ENCODE peak calls at places on chromosomes 5 and 9, in four cellular contexts. One of them, this sample, is unnamed.

GRCh38 chr5:159786901-159787691 is 129.2 kb upstream of the ADRA1B start:
- DNase-seq in heart left ventricle: no peak
- DNase-seq in neuronal stem cell: no peak
- DNase-seq in CD8-positive, alpha-beta T cell: no peak
- DNase-seq in this sample: no peak

GRCh38 chr9:126516936-126517750 is 96.6 kb upstream of the LMX1B start:
- DNase-seq in heart left ventricle: peak; percentile 41
- DNase-seq in neuronal stem cell: no peak
- DNase-seq in CD8-positive, alpha-beta T cell: peak; percentile 11
- DNase-seq in this sample: no peak

GRCh38 chr9:79164396-79164795 is 407.4 kb upstream of the TLE4 start:
- DNase-seq in heart left ventricle: no peak
- DNase-seq in neuronal stem cell: no peak
- DNase-seq in CD8-positive, alpha-beta T cell: no peak
- DNase-seq in this sample: no peak

GRCh38 chr5:96942911-96943310 is 7.0 kb downstream of the LNPEP start:
- DNase-seq in heart left ventricle: no peak
- DNase-seq in neuronal stem cell: no peak
- DNase-seq in CD8-positive, alpha-beta T cell: no peak
- DNase-seq in this sample: no peak

GRCh38 chr9:114851301-114851700 is 45.5 kb upstream of the TNFSF15 start:
- DNase-seq in heart left ventricle: no peak
- DNase-seq in neuronal stem cell: no peak
- DNase-seq in CD8-positive, alpha-beta T cell: no peak
- DNase-seq in this sample: no peak

GRCh38 chr9:76707510-76707909 is 56.7 kb upstream of the PCA3 start:
- DNase-seq in heart left ventricle: no peak
- DNase-seq in neuronal stem cell: no peak
- DNase-seq in CD8-positive, alpha-beta T cell: no peak
- DNase-seq in this sample: no peak

GRCh38 chr9:17531642-17532254 is 47.1 kb upstream of the SH3GL2 start:
- DNase-seq in heart left ventricle: no peak
- DNase-seq in neuronal stem cell: peak; percentile 36
- DNase-seq in CD8-positive, alpha-beta T cell: no peak
- DNase-seq in this sample: peak; percentile 7

GRCh38 chr9:21255538-21256212 is 15.9 kb upstream of the IFNA14 start:
- DNase-seq in heart left ventricle: no peak
- DNase-seq in neuronal stem cell: no peak
- DNase-seq in CD8-positive, alpha-beta T cell: no peak
- DNase-seq in this sample: no peak

GRCh38 chr9:35730486-35730854 is 1.5 kb downstream of the TLN1 start:
- DNase-seq in heart left ventricle: no peak
- DNase-seq in neuronal stem cell: no peak
- DNase-seq in CD8-positive, alpha-beta T cell: no peak
- DNase-seq in this sample: no peak

GRCh38 chr5:132825165-132825823 is 5.2 kb downstream of the SHROOM1 start:
- DNase-seq in heart left ventricle: no peak
- DNase-seq in neuronal stem cell: no peak
- DNase-seq in CD8-positive, alpha-beta T cell: no peak
- DNase-seq in this sample: no peak

GRCh38 chr9:76474419-76474818 is 15.4 kb downstream of the GCNT1 start:
- DNase-seq in heart left ventricle: no peak
- DNase-seq in neuronal stem cell: no peak
- DNase-seq in CD8-positive, alpha-beta T cell: no peak
- DNase-seq in this sample: no peak

GRCh38 chr9:27528886-27529315 is 713 bp downstream of the MOB3B start:
- DNase-seq in heart left ventricle: peak; percentile 33
- DNase-seq in neuronal stem cell: peak; percentile 61
- DNase-seq in CD8-positive, alpha-beta T cell: peak; percentile 2
- DNase-seq in this sample: no peak

GRCh38 chr5:102341918-102342317 is 45.8 kb upstream of the SLCO4C1 start:
- DNase-seq in heart left ventricle: no peak
- DNase-seq in neuronal stem cell: no peak
- DNase-seq in CD8-positive, alpha-beta T cell: no peak
- DNase-seq in this sample: no peak

GRCh38 chr5:72252574-72253155 is 67.4 kb downstream of the MRPS27 start:
- DNase-seq in heart left ventricle: no peak
- DNase-seq in neuronal stem cell: no peak
- DNase-seq in CD8-positive, alpha-beta T cell: no peak
- DNase-seq in this sample: no peak

GRCh38 chr5:150473673-150474358 is 24.3 kb upstream of the RPS14 start:
- DNase-seq in heart left ventricle: no peak
- DNase-seq in neuronal stem cell: no peak
- DNase-seq in CD8-positive, alpha-beta T cell: no peak
- DNase-seq in this sample: no peak

GRCh38 chr5:116437922-116438578 is 136.6 kb downstream of the SEMA6A start:
- DNase-seq in heart left ventricle: no peak
- DNase-seq in neuronal stem cell: peak; percentile 37
- DNase-seq in CD8-positive, alpha-beta T cell: no peak
- DNase-seq in this sample: no peak

GRCh38 chr5:161086456-161086855 is 234.4 kb upstream of the ATP10B start:
- DNase-seq in heart left ventricle: no peak
- DNase-seq in neuronal stem cell: no peak
- DNase-seq in CD8-positive, alpha-beta T cell: no peak
- DNase-seq in this sample: no peak

GRCh38 chr9:13990994-13991393 is 322.9 kb downstream of the NFIB start:
- DNase-seq in heart left ventricle: no peak
- DNase-seq in neuronal stem cell: no peak
- DNase-seq in CD8-positive, alpha-beta T cell: no peak
- DNase-seq in this sample: no peak

GRCh38 chr9:133826289-133827085 is 88.3 kb upstream of the SARDH start:
- DNase-seq in heart left ventricle: no peak
- DNase-seq in neuronal stem cell: no peak
- DNase-seq in CD8-positive, alpha-beta T cell: no peak
- DNase-seq in this sample: no peak

GRCh38 chr5:62942384-62942783 is 363.8 kb downstream of the LRRC70 start:
- DNase-seq in heart left ventricle: no peak
- DNase-seq in neuronal stem cell: no peak
- DNase-seq in CD8-positive, alpha-beta T cell: no peak
- DNase-seq in this sample: no peak

GRCh38 chr5:148873120-148873519 is 46.7 kb downstream of the ADRB2 start:
- DNase-seq in heart left ventricle: no peak
- DNase-seq in neuronal stem cell: no peak
- DNase-seq in CD8-positive, alpha-beta T cell: no peak
- DNase-seq in this sample: no peak

GRCh38 chr5:148875205-148875875 is 48.9 kb downstream of the ADRB2 start:
- DNase-seq in heart left ventricle: peak; percentile 39
- DNase-seq in neuronal stem cell: no peak
- DNase-seq in CD8-positive, alpha-beta T cell: no peak
- DNase-seq in this sample: no peak

DNA sequence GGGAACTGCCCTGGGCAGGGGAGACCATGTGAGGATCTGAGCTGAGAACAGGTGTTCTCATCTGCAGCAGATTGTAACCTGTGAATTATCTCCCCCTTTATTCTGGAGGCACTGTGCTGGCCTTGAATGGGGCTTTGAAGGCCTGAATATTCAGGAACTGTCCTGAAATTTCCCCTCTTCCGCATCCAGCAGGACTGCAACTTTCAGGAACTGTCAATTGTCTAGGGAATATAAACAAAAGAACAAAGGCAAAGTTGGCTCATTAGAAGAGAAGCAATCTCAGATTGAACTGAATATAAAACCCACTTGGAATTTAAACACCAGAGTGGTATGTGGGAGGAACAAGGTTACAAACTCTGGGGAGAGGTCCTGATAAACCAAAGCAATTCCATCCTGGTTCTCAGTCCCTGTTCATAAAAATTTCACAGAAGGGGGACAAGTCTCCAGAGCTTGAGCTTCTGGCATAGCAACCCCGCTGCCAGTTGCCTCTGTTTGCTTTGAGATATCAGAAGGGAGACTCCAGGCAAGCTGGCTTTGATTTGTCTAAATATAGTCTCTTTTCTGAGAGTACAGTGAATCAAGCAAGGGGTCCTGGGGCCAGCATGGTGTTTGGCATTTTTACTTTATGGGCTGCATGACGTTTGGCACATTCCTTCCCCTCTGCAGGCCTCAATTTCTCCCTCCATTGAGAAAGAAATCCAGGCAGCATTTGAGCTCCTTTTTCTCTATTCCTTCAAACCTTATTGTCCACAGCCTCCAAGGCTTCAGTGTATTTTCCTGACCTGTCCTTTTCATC is 47.5 kb downstream of the ADRB2 start:
- DNase-seq in heart left ventricle: no peak
- DNase-seq in neuronal stem cell: no peak
- DNase-seq in CD8-positive, alpha-beta T cell: no peak
- DNase-seq in this sample: no peak
- H3K27ac ChIP-seq in heart left ventricle: peak overlapping the region; percentile 71
- H3K27ac ChIP-seq in neuronal stem cell: no peak overlapping the region
- H3K27ac ChIP-seq in CD8-positive, alpha-beta T cell: no peak overlapping the region
- H3K27ac ChIP-seq in this sample: no peak overlapping the region

DNA sequence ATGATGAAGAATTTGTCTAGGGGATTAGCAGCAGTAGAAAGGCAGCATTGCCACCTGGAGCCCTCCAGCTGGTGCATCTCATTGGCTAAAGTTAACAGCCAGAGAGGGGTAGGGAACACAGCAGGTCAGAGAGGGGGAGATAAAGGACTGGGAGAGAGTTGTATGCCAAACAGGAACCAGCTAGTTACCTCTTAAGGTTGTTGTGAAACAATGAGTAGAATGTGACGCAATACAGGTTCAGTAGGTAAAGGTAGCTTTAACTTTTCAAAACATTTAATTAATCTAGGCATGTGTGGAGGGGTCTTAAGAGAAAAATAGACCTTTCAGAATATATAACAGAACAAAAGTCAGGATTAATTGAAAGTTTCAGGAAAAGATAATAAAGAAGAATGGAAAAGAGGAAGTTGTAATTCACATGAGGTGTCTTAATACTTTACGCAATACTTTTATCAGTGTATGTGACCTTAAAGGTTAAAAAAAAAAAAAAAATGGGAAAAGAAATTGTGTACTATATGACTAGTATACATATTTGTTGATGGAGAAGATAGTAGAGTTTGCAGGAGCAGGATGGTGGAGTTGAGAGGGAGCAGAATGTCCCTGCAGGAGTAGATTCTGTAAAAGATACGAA is 14.3 kb downstream of the FBXO38 start:
- DNase-seq in heart left ventricle: no peak
- DNase-seq in neuronal stem cell: no peak
- DNase-seq in CD8-positive, alpha-beta T cell: no peak
- DNase-seq in this sample: no peak
- H3K27ac ChIP-seq in heart left ventricle: no peak overlapping the region
- H3K27ac ChIP-seq in neuronal stem cell: no peak overlapping the region
- H3K27ac ChIP-seq in CD8-positive, alpha-beta T cell: no peak overlapping the region
- H3K27ac ChIP-seq in this sample: no peak overlapping the region

GRCh38 chr9:72817413-72817812 is 135.4 kb downstream of the ALDH1A1 start:
- DNase-seq in heart left ventricle: no peak
- DNase-seq in neuronal stem cell: no peak
- DNase-seq in CD8-positive, alpha-beta T cell: no peak
- DNase-seq in this sample: no peak
- H3K27ac ChIP-seq in heart left ventricle: no peak overlapping the region
- H3K27ac ChIP-seq in neuronal stem cell: no peak overlapping the region
- H3K27ac ChIP-seq in CD8-positive, alpha-beta T cell: no peak overlapping the region
- H3K27ac ChIP-seq in this sample: no peak overlapping the region

GRCh38 chr9:136437839-136438547 is 1.7 kb downstream of the INPP5E start:
- DNase-seq in heart left ventricle: no peak
- DNase-seq in neuronal stem cell: no peak
- DNase-seq in CD8-positive, alpha-beta T cell: no peak
- DNase-seq in this sample: no peak
- H3K27ac ChIP-seq in heart left ventricle: peak overlapping the region; percentile 92
- H3K27ac ChIP-seq in neuronal stem cell: no peak overlapping the region
- H3K27ac ChIP-seq in CD8-positive, alpha-beta T cell: no peak overlapping the region
- H3K27ac ChIP-seq in this sample: peak overlapping the region; percentile 23

GRCh38 chr5:119706049-119706448 is 76.7 kb downstream of the FAM170A start:
- DNase-seq in heart left ventricle: no peak
- DNase-seq in neuronal stem cell: no peak
- DNase-seq in CD8-positive, alpha-beta T cell: no peak
- DNase-seq in this sample: no peak

DNA sequence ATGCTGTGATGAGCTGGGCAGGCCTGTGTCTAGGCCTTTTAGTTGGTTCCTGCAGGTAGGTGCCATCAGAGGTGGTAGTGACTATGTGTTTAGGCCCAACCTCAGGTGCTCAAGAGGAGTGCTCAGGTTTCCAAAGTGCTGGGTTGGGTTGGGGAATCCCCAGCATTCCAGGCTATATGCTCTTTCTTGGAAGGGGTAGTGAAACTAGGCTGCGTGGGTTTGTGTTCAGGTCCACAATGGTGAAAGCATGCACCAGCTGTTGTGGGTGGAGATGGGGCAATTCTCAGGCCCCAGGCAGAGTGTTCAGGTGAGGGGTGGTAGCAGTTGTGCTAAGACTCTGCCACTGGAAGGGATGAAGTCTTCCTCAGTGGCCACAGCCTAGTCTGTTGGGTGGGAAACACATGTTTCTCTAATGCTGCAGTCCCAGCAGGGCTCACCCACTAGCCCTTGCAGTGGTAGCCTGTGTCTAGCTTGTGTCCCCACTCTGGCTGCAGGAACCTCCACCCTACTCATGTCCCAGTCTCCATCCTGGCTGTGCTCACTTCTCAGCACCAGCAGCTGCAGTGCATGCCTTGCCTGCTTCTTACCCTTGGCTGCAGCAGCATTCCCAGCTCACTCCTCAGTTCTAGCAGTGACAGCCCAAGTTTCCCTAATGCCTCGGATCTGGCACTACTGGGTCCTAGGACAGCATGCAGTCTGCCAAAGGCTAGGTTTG is 78.9 kb downstream of the FAM170A start:
- DNase-seq in heart left ventricle: no peak
- DNase-seq in neuronal stem cell: no peak
- DNase-seq in CD8-positive, alpha-beta T cell: no peak
- DNase-seq in this sample: no peak
- H3K27ac ChIP-seq in heart left ventricle: no peak overlapping the region
- H3K27ac ChIP-seq in neuronal stem cell: no peak overlapping the region
- H3K27ac ChIP-seq in CD8-positive, alpha-beta T cell: no peak overlapping the region
- H3K27ac ChIP-seq in this sample: no peak overlapping the region

DNA sequence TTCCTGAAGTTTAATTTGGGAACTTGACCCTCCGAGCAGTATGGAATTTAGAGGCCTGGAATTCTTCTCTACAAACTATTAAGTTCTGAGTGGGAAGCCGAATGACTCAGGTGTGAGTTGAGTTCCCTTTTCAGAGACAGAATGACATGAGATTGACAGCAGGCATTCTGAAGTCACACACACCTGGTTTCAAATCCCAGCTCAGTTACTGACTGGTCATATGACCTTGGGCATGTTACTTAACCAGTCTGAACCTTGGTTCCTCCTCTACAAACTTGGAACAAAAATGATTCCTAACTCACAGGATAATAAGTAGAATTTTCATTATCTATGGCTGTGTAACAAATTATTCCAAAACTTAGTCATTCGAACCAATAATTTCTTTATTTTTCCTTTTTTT is 45.5 kb upstream of the GPBP1 start:
- DNase-seq in heart left ventricle: no peak
- DNase-seq in neuronal stem cell: no peak
- DNase-seq in CD8-positive, alpha-beta T cell: no peak
- DNase-seq in this sample: no peak
- H3K27ac ChIP-seq in heart left ventricle: no peak overlapping the region
- H3K27ac ChIP-seq in neuronal stem cell: no peak overlapping the region
- H3K27ac ChIP-seq in CD8-positive, alpha-beta T cell: no peak overlapping the region
- H3K27ac ChIP-seq in this sample: no peak overlapping the region